ENCODE peak calls at places on chromosome 1, in eight cellular contexts. One of them, this sample, is unnamed.

GRCh38 chr1:38608202-38608864 is 251.2 kb downstream of the RRAGC start:
- DNase-seq in sigmoid colon: no peak
- DNase-seq in K562: peak; percentile 75
- DNase-seq in ovary: no peak
- DNase-seq in adrenal gland: no peak
- DNase-seq in Peyer's patch: no peak
- DNase-seq in IMR-90: peak; percentile 4
- DNase-seq in AG09319: no peak
- DNase-seq in this sample: no peak

GRCh38 chr1:185960377-185961151 is 226.4 kb downstream of the HMCN1 start:
- DNase-seq in sigmoid colon: no peak
- DNase-seq in K562: no peak
- DNase-seq in ovary: no peak
- DNase-seq in adrenal gland: peak; percentile 21
- DNase-seq in Peyer's patch: no peak
- DNase-seq in IMR-90: peak; percentile 7
- DNase-seq in AG09319: no peak
- DNase-seq in this sample: no peak

GRCh38 chr1:209653915-209654351 is 1.7 kb upstream of the LAMB3 start:
- DNase-seq in sigmoid colon: no peak
- DNase-seq in K562: no peak
- DNase-seq in ovary: no peak
- DNase-seq in adrenal gland: no peak
- DNase-seq in Peyer's patch: peak; percentile 67
- DNase-seq in IMR-90: no peak
- DNase-seq in AG09319: no peak
- DNase-seq in this sample: no peak

GRCh38 chr1:184771190-184771691 is 16.6 kb upstream of the EDEM3 start:
- DNase-seq in sigmoid colon: no peak
- DNase-seq in K562: peak; percentile 82
- DNase-seq in ovary: no peak
- DNase-seq in adrenal gland: no peak
- DNase-seq in Peyer's patch: no peak
- DNase-seq in IMR-90: no peak
- DNase-seq in AG09319: no peak
- DNase-seq in this sample: no peak

GRCh38 chr1:92230736-92231135 is 13.0 kb downstream of the C1orf146 start:
- DNase-seq in sigmoid colon: no peak
- DNase-seq in K562: no peak
- DNase-seq in ovary: no peak
- DNase-seq in adrenal gland: no peak
- DNase-seq in Peyer's patch: no peak
- DNase-seq in IMR-90: no peak
- DNase-seq in AG09319: no peak
- DNase-seq in this sample: no peak

GRCh38 chr1:9874959-9875635 is 35.0 kb downstream of the CTNNBIP1 start:
- DNase-seq in sigmoid colon: peak; percentile 83
- DNase-seq in K562: peak; percentile 96
- DNase-seq in ovary: peak; percentile 71
- DNase-seq in adrenal gland: peak; percentile 78
- DNase-seq in Peyer's patch: peak; percentile 77
- DNase-seq in IMR-90: peak; percentile 67
- DNase-seq in AG09319: peak; percentile 23
- DNase-seq in this sample: peak; percentile 63

GRCh38 chr1:21935393-21935804 is 1.7 kb downstream of the HSPG2 start:
- DNase-seq in sigmoid colon: no peak
- DNase-seq in K562: no peak
- DNase-seq in ovary: no peak
- DNase-seq in adrenal gland: no peak
- DNase-seq in Peyer's patch: no peak
- DNase-seq in IMR-90: peak; percentile 47
- DNase-seq in AG09319: no peak
- DNase-seq in this sample: no peak

GRCh38 chr1:11180342-11180744 is 8.8 kb upstream of the ANGPTL7 start:
- DNase-seq in sigmoid colon: no peak
- DNase-seq in K562: no peak
- DNase-seq in ovary: no peak
- DNase-seq in adrenal gland: no peak
- DNase-seq in Peyer's patch: no peak
- DNase-seq in IMR-90: peak; percentile 49
- DNase-seq in AG09319: peak; percentile 27
- DNase-seq in this sample: no peak

GRCh38 chr1:9317591-9318331 is 25.1 kb downstream of the SPSB1 start:
- DNase-seq in sigmoid colon: peak; percentile 90
- DNase-seq in K562: no peak
- DNase-seq in ovary: peak; percentile 74
- DNase-seq in adrenal gland: no peak
- DNase-seq in Peyer's patch: no peak
- DNase-seq in IMR-90: peak; percentile 74
- DNase-seq in AG09319: no peak
- DNase-seq in this sample: no peak

GRCh38 chr1:175808573-175808972 is 65.2 kb upstream of the TNR start:
- DNase-seq in sigmoid colon: no peak
- DNase-seq in K562: no peak
- DNase-seq in ovary: no peak
- DNase-seq in adrenal gland: no peak
- DNase-seq in Peyer's patch: no peak
- DNase-seq in IMR-90: no peak
- DNase-seq in AG09319: no peak
- DNase-seq in this sample: no peak

GRCh38 chr1:243559575-243560172 is 290.4 kb downstream of the AKT3 start:
- DNase-seq in sigmoid colon: no peak
- DNase-seq in K562: no peak
- DNase-seq in ovary: no peak
- DNase-seq in adrenal gland: no peak
- DNase-seq in Peyer's patch: no peak
- DNase-seq in IMR-90: peak; percentile 70
- DNase-seq in AG09319: no peak
- DNase-seq in this sample: no peak

GRCh38 chr1:30757196-30757949 is at the start of gene LAPTM5:
- DNase-seq in sigmoid colon: peak; percentile 80
- DNase-seq in K562: no peak
- DNase-seq in ovary: no peak
- DNase-seq in adrenal gland: peak; percentile 60
- DNase-seq in Peyer's patch: no peak
- DNase-seq in IMR-90: no peak
- DNase-seq in AG09319: no peak
- DNase-seq in this sample: peak; percentile 55

GRCh38 chr1:22375601-22376000 is 76.0 kb upstream of the ZBTB40 start:
- DNase-seq in sigmoid colon: no peak
- DNase-seq in K562: no peak
- DNase-seq in ovary: no peak
- DNase-seq in adrenal gland: no peak
- DNase-seq in Peyer's patch: no peak
- DNase-seq in IMR-90: no peak
- DNase-seq in AG09319: no peak
- DNase-seq in this sample: no peak

GRCh38 chr1:17120962-17121837 is 1.9 kb upstream of the PADI2 start:
- DNase-seq in sigmoid colon: no peak
- DNase-seq in K562: no peak
- DNase-seq in ovary: no peak
- DNase-seq in adrenal gland: peak; percentile 42
- DNase-seq in Peyer's patch: no peak
- DNase-seq in IMR-90: peak; percentile 8
- DNase-seq in AG09319: no peak
- DNase-seq in this sample: no peak

GRCh38 chr1:17118706-17119075 is 560 bp downstream of the PADI2 start:
- DNase-seq in sigmoid colon: no peak
- DNase-seq in K562: no peak
- DNase-seq in ovary: no peak
- DNase-seq in adrenal gland: no peak
- DNase-seq in Peyer's patch: no peak
- DNase-seq in IMR-90: no peak
- DNase-seq in AG09319: no peak
- DNase-seq in this sample: no peak

GRCh38 chr1:17119076-17119743 is at the start of gene PADI2:
- DNase-seq in sigmoid colon: no peak
- DNase-seq in K562: peak; percentile 94
- DNase-seq in ovary: no peak
- DNase-seq in adrenal gland: peak; percentile 60
- DNase-seq in Peyer's patch: peak; percentile 90
- DNase-seq in IMR-90: peak; percentile 12
- DNase-seq in AG09319: no peak
- DNase-seq in this sample: peak; percentile 33

GRCh38 chr1:17120483-17120882 is 1.2 kb upstream of the PADI2 start:
- DNase-seq in sigmoid colon: no peak
- DNase-seq in K562: no peak
- DNase-seq in ovary: no peak
- DNase-seq in adrenal gland: no peak
- DNase-seq in Peyer's patch: no peak
- DNase-seq in IMR-90: no peak
- DNase-seq in AG09319: no peak
- DNase-seq in this sample: no peak

GRCh38 chr1:17119744-17120482 is 662 bp upstream of the PADI2 start:
- DNase-seq in sigmoid colon: no peak
- DNase-seq in K562: peak; percentile 44
- DNase-seq in ovary: no peak
- DNase-seq in adrenal gland: peak; percentile 37
- DNase-seq in Peyer's patch: no peak
- DNase-seq in IMR-90: no peak
- DNase-seq in AG09319: no peak
- DNase-seq in this sample: no peak
- TF ChIP-seq CTCF in sigmoid colon: no peak
- TF ChIP-seq CTCF in K562: no peak
- TF ChIP-seq CTCF in ovary: no peak
- TF ChIP-seq CTCF in adrenal gland: no peak
- TF ChIP-seq CTCF in Peyer's patch: no peak
- TF ChIP-seq CTCF in IMR-90: no peak
- TF ChIP-seq CTCF in AG09319: no peak
- TF ChIP-seq CTCF in this sample: no peak

GRCh38 chr1:24778141-24778540 is 32.9 kb downstream of the CLIC4 start:
- DNase-seq in sigmoid colon: no peak
- DNase-seq in K562: no peak
- DNase-seq in ovary: no peak
- DNase-seq in adrenal gland: no peak
- DNase-seq in Peyer's patch: no peak
- DNase-seq in IMR-90: no peak
- DNase-seq in AG09319: no peak
- DNase-seq in this sample: no peak

GRCh38 chr1:24776821-24777220 is 31.6 kb downstream of the CLIC4 start:
- DNase-seq in sigmoid colon: no peak
- DNase-seq in K562: no peak
- DNase-seq in ovary: no peak
- DNase-seq in adrenal gland: no peak
- DNase-seq in Peyer's patch: no peak
- DNase-seq in IMR-90: no peak
- DNase-seq in AG09319: no peak
- DNase-seq in this sample: no peak

GRCh38 chr1:24783713-24784112 is 38.5 kb downstream of the CLIC4 start:
- DNase-seq in sigmoid colon: no peak
- DNase-seq in K562: no peak
- DNase-seq in ovary: no peak
- DNase-seq in adrenal gland: no peak
- DNase-seq in Peyer's patch: no peak
- DNase-seq in IMR-90: no peak
- DNase-seq in AG09319: no peak
- DNase-seq in this sample: no peak

GRCh38 chr1:24782689-24783088 is 37.4 kb downstream of the CLIC4 start:
- DNase-seq in sigmoid colon: no peak
- DNase-seq in K562: no peak
- DNase-seq in ovary: no peak
- DNase-seq in adrenal gland: no peak
- DNase-seq in Peyer's patch: no peak
- DNase-seq in IMR-90: no peak
- DNase-seq in AG09319: no peak
- DNase-seq in this sample: no peak

DNA sequence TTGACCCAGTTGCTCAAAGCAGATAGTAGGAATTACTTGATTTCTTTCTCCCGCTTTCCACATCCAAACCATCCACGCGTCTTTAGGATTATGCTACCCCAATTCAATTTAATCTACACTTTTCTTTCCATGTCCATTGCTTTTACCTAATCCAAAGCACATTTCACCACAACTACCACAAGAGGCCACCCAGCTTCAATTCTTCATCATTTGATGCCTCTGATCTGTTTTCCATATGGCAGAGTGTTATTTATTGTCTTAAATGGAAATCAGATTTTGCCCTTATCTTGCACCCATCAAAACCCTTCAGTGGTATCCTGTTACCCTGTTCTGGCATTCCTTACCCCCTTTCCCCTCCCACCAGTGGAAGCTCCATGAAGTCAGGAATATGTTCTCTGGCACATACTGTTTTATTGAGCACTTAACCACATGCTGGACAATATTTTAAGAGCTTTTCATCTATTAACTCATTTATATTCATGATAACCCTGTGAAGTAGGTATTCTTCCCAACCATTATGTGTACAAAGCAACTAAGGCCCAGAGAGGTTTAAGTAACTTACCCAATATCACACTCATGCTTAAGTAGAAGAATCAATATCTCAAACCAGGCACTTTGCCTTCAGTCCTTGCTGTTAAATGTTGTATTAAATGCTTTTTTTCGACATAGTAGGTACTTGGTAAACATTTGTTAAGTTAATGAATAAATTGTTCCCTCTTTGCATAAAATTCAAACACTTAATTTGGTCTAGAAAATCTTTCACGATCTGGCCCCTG is 34.6 kb downstream of the CLIC4 start:
- DNase-seq in sigmoid colon: no peak
- DNase-seq in K562: no peak
- DNase-seq in ovary: no peak
- DNase-seq in adrenal gland: no peak
- DNase-seq in Peyer's patch: no peak
- DNase-seq in IMR-90: no peak
- DNase-seq in AG09319: no peak
- DNase-seq in this sample: no peak
- TF ChIP-seq CTCF in sigmoid colon: no peak
- TF ChIP-seq CTCF in K562: no peak
- TF ChIP-seq CTCF in ovary: no peak
- TF ChIP-seq CTCF in adrenal gland: no peak
- TF ChIP-seq CTCF in Peyer's patch: no peak
- TF ChIP-seq CTCF in IMR-90: no peak
- TF ChIP-seq CTCF in AG09319: no peak
- TF ChIP-seq CTCF in this sample: no peak

DNA sequence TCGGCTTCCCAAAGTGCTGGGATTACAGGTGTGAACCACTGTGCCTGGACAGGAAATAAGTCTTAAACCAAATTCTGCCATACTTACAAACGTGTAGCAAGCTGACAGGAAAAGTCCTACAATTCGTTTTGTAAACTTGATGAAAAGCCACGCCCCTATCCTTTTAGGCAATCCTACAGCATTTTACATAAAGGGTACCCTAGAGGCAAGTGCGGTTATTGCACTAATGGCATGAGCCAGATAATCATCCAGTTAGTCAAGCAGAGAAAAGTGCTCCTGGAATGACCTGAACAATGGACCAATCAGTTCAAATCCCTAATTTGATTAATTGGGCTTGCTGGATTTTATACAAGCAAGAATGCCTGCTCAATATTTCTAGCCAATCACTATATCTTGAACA is 338.2 kb downstream of the KIF26B start:
- DNase-seq in sigmoid colon: no peak
- DNase-seq in K562: peak; percentile 37
- DNase-seq in ovary: no peak
- DNase-seq in adrenal gland: no peak
- DNase-seq in Peyer's patch: no peak
- DNase-seq in IMR-90: no peak
- DNase-seq in AG09319: no peak
- DNase-seq in this sample: no peak
- TF ChIP-seq CTCF in sigmoid colon: no peak
- TF ChIP-seq CTCF in K562: peak; percentile 27
- TF ChIP-seq CTCF in ovary: no peak
- TF ChIP-seq CTCF in adrenal gland: no peak
- TF ChIP-seq CTCF in Peyer's patch: no peak
- TF ChIP-seq CTCF in IMR-90: peak; percentile 13
- TF ChIP-seq CTCF in AG09319: no peak
- TF ChIP-seq CTCF in this sample: no peak

GRCh38 chr1:77514871-77515776 is 167.3 kb downstream of the ZZZ3 start:
- DNase-seq in sigmoid colon: no peak
- DNase-seq in K562: no peak
- DNase-seq in ovary: peak; percentile 44
- DNase-seq in adrenal gland: peak; percentile 30
- DNase-seq in Peyer's patch: no peak
- DNase-seq in IMR-90: peak; percentile 54
- DNase-seq in AG09319: no peak
- DNase-seq in this sample: no peak
- TF ChIP-seq CTCF in sigmoid colon: no peak
- TF ChIP-seq CTCF in K562: peak; percentile 46
- TF ChIP-seq CTCF in ovary: no peak
- TF ChIP-seq CTCF in adrenal gland: peak; percentile 14
- TF ChIP-seq CTCF in Peyer's patch: no peak
- TF ChIP-seq CTCF in IMR-90: peak; percentile 22
- TF ChIP-seq CTCF in AG09319: no peak
- TF ChIP-seq CTCF in this sample: no peak

This sample was measured in natural killer cell.